ENCODE peak calls at places on chromosomes 12 and 14, in six cellular contexts. K is fibroblast of the aortic adventitia, R is stomach, X is tibial artery, W is HFF-Myc, V is heart left ventricle. L is an unnamed sample.

GRCh38 chr14:103765526-103765925 is 49.9 kb downstream of the ZFYVE21 start:
- DNase-seq in K (no peak), R (no peak), X (no peak), W (no peak), V (no peak), L (no peak)

GRCh38 chr12:100372846-100373245 is 16.0 kb downstream of the SLC17A8 start:
- DNase-seq in K (no peak), R (no peak), X (no peak), W (no peak), V (no peak), L (no peak)

GRCh38 chr14:75088566-75089373 is 19.3 kb downstream of the ZC2HC1C start:
- DNase-seq in K (peak; percentile 76), R (peak; percentile 37), X (peak; percentile 51), W (peak; percentile 31), V (peak; percentile 39), L (no peak)

GRCh38 chr12:71476513-71476912 is 36.9 kb downstream of the LGR5 start:
- DNase-seq in K (peak; percentile 88), R (no peak), X (peak; percentile 41), W (no peak), V (no peak), L (peak; percentile 76)

GRCh38 chr12:132397152-132397933 is 68.0 kb upstream of the GALNT9 start:
- DNase-seq in K (no peak), R (no peak), X (peak; percentile 9), W (no peak), V (no peak), L (no peak)

GRCh38 chr14:74909911-74910310 is 13.1 kb downstream of the RPS6KL1 start:
- DNase-seq in K (no peak), R (no peak), X (no peak), W (no peak), V (no peak), L (no peak)

GRCh38 chr12:119989619-119990381 is 764 bp downstream of the BICDL1 start:
- DNase-seq in K (peak; percentile 59), R (peak; percentile 90), X (peak; percentile 65), W (no peak), V (peak; percentile 83), L (peak; percentile 4)

GRCh38 chr12:121715862-121716435 is 3.4 kb downstream of the TMEM120B start:
- DNase-seq in K (no peak), R (no peak), X (no peak), W (no peak), V (no peak), L (no peak)

GRCh38 chr12:2958432-2959193 is 584 bp upstream of the TEAD4 start:
- DNase-seq in K (peak; percentile 60), R (peak; percentile 54), X (peak; percentile 37), W (peak; percentile 56), V (peak; percentile 73), L (no peak)

GRCh38 chr14:89137514-89138163 is 279.4 kb downstream of the FOXN3 start:
- DNase-seq in K (peak; percentile 95), R (peak; percentile 90), X (peak; percentile 76), W (peak; percentile 74), V (no peak), L (peak; percentile 86)

GRCh38 chr12:65998536-65999530 is 131.7 kb downstream of the LLPH start:
- DNase-seq in K (no peak), R (no peak), X (no peak), W (no peak), V (no peak), L (no peak)

GRCh38 chr14:64118892-64119291 is 175.3 kb downstream of the ESR2 start:
- DNase-seq in K (no peak), R (no peak), X (no peak), W (no peak), V (no peak), L (no peak)

GRCh38 chr14:64114796-64115195 is 179.4 kb downstream of the ESR2 start:
- DNase-seq in K (no peak), R (no peak), X (no peak), W (no peak), V (no peak), L (no peak)

GRCh38 chr14:64115401-64115800 is 178.8 kb downstream of the ESR2 start:
- DNase-seq in K (no peak), R (no peak), X (no peak), W (no peak), V (no peak), L (no peak)

GRCh38 chr14:64119535-64119934 is 174.6 kb downstream of the ESR2 start:
- DNase-seq in K (no peak), R (no peak), X (no peak), W (no peak), V (no peak), L (no peak)

GRCh38 chr14:64117671-64118402 is 176.3 kb downstream of the ESR2 start:
- DNase-seq in K (peak; percentile 88), R (peak; percentile 42), X (peak; percentile 50), W (no peak), V (peak; percentile 72), L (peak; percentile 68)
- TF ChIP-seq CTCF in K (peak; percentile 20), R (no peak), X (no peak), W (no peak), V (no peak), L (peak; percentile 35)

GRCh38 chr12:90106568-90106967 is 397.9 kb upstream of the ATP2B1 start:
- DNase-seq in K (no peak), R (no peak), X (no peak), W (no peak), V (no peak), L (no peak)
- H3K4me3 ChIP-seq in K (no peak overlapping the region), R (no peak overlapping the region), X (no peak overlapping the region), W (no peak overlapping the region), V (no peak overlapping the region), L (no peak overlapping the region)

GRCh38 chr12:114918535-114919233 is 234.7 kb upstream of the TBX3 start:
- DNase-seq in K (peak; percentile 45), R (no peak), X (no peak), W (no peak), V (no peak), L (no peak)
- TF ChIP-seq CTCF in K (no peak), R (no peak), X (no peak), W (no peak), V (no peak), L (no peak)

DNA sequence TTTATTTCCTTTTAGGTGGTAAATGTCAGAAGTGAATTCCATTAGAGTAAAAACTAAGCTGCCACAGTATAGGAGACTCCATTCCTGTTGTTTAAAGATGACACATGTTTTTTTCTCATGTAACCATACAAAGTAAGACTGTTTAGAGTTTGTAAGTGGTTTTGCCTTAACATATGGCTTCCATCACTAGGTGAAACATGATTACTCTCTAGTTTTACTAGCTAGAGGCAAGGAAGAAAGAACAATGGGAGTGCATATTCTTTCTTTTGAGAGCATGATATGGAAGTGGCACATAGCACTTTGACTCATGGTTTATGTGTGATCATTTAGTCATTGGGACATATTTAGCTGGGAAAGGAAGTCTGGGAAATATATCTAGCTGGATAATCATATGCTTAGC is 7.7 kb downstream of the ATF7IP start:
- DNase-seq in K (peak; percentile 86), R (no peak), X (no peak), W (peak; percentile 65), V (no peak), L (peak; percentile 17)
- H3K4me3 ChIP-seq in K (no peak overlapping the region), R (no peak overlapping the region), X (no peak overlapping the region), W (no peak overlapping the region), V (no peak overlapping the region), L (no peak overlapping the region)

GRCh38 chr14:51305761-51306160 is 65.7 kb downstream of the TMX1 start:
- DNase-seq in K (no peak), R (no peak), X (no peak), W (no peak), V (no peak), L (no peak)

GRCh38 chr14:51304428-51304827 is 64.4 kb downstream of the TMX1 start:
- DNase-seq in K (peak; percentile 56), R (no peak), X (no peak), W (no peak), V (no peak), L (no peak)

GRCh38 chr14:51298895-51299294 is 58.8 kb downstream of the TMX1 start:
- DNase-seq in K (peak; percentile 22), R (no peak), X (no peak), W (no peak), V (no peak), L (no peak)

GRCh38 chr14:51304956-51305355 is 64.9 kb downstream of the TMX1 start:
- DNase-seq in K (peak; percentile 90), R (no peak), X (no peak), W (peak; percentile 90), V (no peak), L (peak; percentile 93)

DNA sequence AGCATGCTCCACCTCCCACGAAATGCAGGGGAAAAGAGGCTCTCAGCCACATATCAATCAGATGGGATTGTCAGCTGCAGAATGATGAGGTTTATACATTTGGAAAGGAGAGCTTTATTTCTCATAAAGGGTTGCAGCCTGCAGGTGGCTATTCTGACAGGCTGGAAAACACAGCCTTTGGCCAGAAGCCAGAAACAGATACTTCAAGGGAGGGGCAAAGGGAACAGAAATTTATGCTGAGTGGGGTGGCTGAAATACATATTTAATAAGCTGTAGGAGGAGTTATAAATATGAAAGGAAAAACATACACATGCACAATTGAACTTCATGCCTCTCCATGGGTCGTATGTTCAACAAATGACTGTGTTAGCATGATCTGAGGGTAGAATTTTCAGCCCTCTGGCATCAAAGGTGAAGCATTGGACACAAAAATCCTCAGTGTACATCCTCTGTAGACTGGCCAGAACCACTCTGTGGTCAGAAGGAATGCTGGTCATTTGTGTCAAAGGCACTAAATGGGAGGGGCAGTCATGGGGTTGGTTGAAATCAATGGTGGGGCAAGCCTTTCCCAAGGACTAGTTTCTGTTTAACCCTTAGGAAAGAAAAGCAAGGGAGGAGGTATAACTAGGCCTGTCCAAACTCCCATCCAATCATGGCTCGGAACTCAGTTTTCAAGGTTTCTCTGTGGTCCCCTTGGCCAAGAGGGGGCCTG is 62.4 kb downstream of the TMX1 start:
- DNase-seq in K (no peak), R (no peak), X (no peak), W (no peak), V (no peak), L (no peak)
- TF ChIP-seq CTCF in K (no peak), R (no peak), X (no peak), W (no peak), V (no peak), L (no peak)

GRCh38 chr14:58768977-58769376 is 131.2 kb downstream of the DACT1 start:
- DNase-seq in K (no peak), R (no peak), X (no peak), W (no peak), V (no peak), L (no peak)
- H3K4me3 ChIP-seq in K (no peak overlapping the region), R (no peak overlapping the region), X (no peak overlapping the region), W (no peak overlapping the region), V (no peak overlapping the region), L (no peak overlapping the region)